ENCODE peak calls at places on chromosomes 16 and 17, in five cellular contexts. V is right cardiac atrium, P is MM.1S, U is left ventricle myocardium inferior, N is stomach. D is an unnamed sample.
A peak's percentile ranks its signal among the peaks of the same experiment; 100 is the strongest.

GRCh38 chr17:14067347-14067746 is 2.0 kb upstream of the COX10 start:
- DNase-seq in V (no peak), P (no peak), U (no peak), N (no peak), D (no peak)

GRCh38 chr16:866252-866651 is 65.7 kb upstream of the GNG13 start:
- DNase-seq in V (no peak), P (no peak), N (no peak), U (no peak), D (no peak)

GRCh38 chr17:66662496-66662895 is 172.4 kb upstream of the CACNG5 start:
- DNase-seq in N (no peak), V (no peak), U (no peak), P (no peak), D (no peak)

GRCh38 chr17:64599187-64599676 is 62.9 kb downstream of the SMURF2 start:
- DNase-seq in V (no peak), N (peak; percentile 32), P (no peak), U (no peak), D (no peak)

GRCh38 chr16:23148513-23149266 is 562 bp downstream of the USP31 start:
- DNase-seq in N (peak; percentile 76), V (peak; percentile 93), U (peak; percentile 83), P (peak; percentile 41), D (peak; percentile 75)

GRCh38 chr17:4900231-4901107 is 1.1 kb downstream of the C17orf107 start:
- DNase-seq in V (peak; percentile 77), P (no peak), N (peak; percentile 51), U (no peak), D (peak; percentile 66)

GRCh38 chr17:82848022-82848592 is 8.3 kb upstream of the ZNF750 start:
- DNase-seq in P (no peak), U (no peak), V (peak; percentile 58), N (peak; percentile 81), D (no peak)

GRCh38 chr17:29763273-29763672 is 140.6 kb upstream of the CORO6 start:
- DNase-seq in V (no peak), N (no peak), U (no peak), P (no peak), D (no peak)

GRCh38 chr16:4682616-4683254 is 10.6 kb upstream of the NUDT16L1 start:
- DNase-seq in P (no peak), N (peak; percentile 79), U (no peak), V (peak; percentile 79), D (no peak)

GRCh38 chr17:43846963-43847369 is at the start of gene CD300LG:
- DNase-seq in P (no peak), U (no peak), V (no peak), N (no peak), D (no peak)

GRCh38 chr17:65020284-65020683 is 36.3 kb downstream of the GNA13 start:
- DNase-seq in V (no peak), N (no peak), U (no peak), P (no peak), D (no peak)

GRCh38 chr16:88516666-88517065 is 53.5 kb upstream of the ZC3H18 start:
- DNase-seq in P (no peak), N (no peak), V (no peak), U (no peak), D (no peak)

GRCh38 chr17:70658324-70658723 is 489.0 kb downstream of the KCNJ2 start:
- DNase-seq in V (no peak), N (no peak), U (no peak), P (no peak), D (no peak)

GRCh38 chr17:12395733-12396354 is 269.8 kb upstream of the MYOCD start:
- DNase-seq in P (no peak), V (no peak), N (peak; percentile 34), U (no peak), D (no peak)

GRCh38 chr17:80388175-80388574 is 26.8 kb upstream of the ENDOV start:
- DNase-seq in V (no peak), U (no peak), P (no peak), N (no peak), D (no peak)

GRCh38 chr16:66416136-66416535 is 11.0 kb upstream of the BEAN1 start:
- DNase-seq in P (no peak), V (no peak), N (no peak), U (no peak), D (no peak)

GRCh38 chr17:60353773-60354172 is 38.2 kb downstream of the USP32 start:
- DNase-seq in V (no peak), N (no peak), P (no peak), U (no peak), D (no peak)

GRCh38 chr17:16363749-16364536 is 10.7 kb upstream of the CENPV start:
- DNase-seq in N (peak; percentile 84), V (peak; percentile 82), U (peak; percentile 73), P (peak; percentile 69), D (peak; percentile 45)

GRCh38 chr16:81155769-81156168 is 59.6 kb upstream of the GCSH start:
- DNase-seq in U (no peak), V (no peak), P (no peak), N (no peak), D (no peak)

GRCh38 chr17:42618442-42619150 is 9.1 kb downstream of the TUBG1 start:
- DNase-seq in N (peak; percentile 86), P (peak; percentile 97), U (peak; percentile 60), V (peak; percentile 74), D (peak; percentile 78)

GRCh38 chr17:51860934-51861561 is 297.5 kb downstream of the CA10 start:
- DNase-seq in U (no peak), P (peak; percentile 45), N (no peak), V (no peak), D (no peak)

GRCh38 chr17:50972579-50972978 is 106.4 kb upstream of the TOB1 start:
- DNase-seq in V (no peak), U (no peak), P (no peak), N (no peak), D (no peak)

GRCh38 chr17:62680541-62681052 is 53.1 kb downstream of the MRC2 start:
- DNase-seq in N (peak; percentile 52), V (peak; percentile 75), P (no peak), U (no peak), D (no peak)

GRCh38 chr17:7219812-7220592 is at the start of the genes ACADVL and DLG4:
- DNase-seq in U (peak; percentile 95), N (peak; percentile 91), V (peak; percentile 97), P (peak; percentile 79), D (peak; percentile 83)

GRCh38 chr17:81379523-81379942 is 15.7 kb upstream of the BAHCC1 start:
- DNase-seq in N (peak; percentile 90), V (no peak), P (no peak), U (no peak), D (no peak)

GRCh38 chr16:66204761-66205160 is 161.7 kb upstream of the CDH5 start:
- DNase-seq in N (no peak), V (no peak), U (no peak), P (no peak), D (no peak)

GRCh38 chr16:86075488-86075785 is 176.5 kb downstream of the IRF8 start:
- DNase-seq in N (no peak), V (peak; percentile 0), P (no peak), U (no peak), D (no peak)

DNA sequence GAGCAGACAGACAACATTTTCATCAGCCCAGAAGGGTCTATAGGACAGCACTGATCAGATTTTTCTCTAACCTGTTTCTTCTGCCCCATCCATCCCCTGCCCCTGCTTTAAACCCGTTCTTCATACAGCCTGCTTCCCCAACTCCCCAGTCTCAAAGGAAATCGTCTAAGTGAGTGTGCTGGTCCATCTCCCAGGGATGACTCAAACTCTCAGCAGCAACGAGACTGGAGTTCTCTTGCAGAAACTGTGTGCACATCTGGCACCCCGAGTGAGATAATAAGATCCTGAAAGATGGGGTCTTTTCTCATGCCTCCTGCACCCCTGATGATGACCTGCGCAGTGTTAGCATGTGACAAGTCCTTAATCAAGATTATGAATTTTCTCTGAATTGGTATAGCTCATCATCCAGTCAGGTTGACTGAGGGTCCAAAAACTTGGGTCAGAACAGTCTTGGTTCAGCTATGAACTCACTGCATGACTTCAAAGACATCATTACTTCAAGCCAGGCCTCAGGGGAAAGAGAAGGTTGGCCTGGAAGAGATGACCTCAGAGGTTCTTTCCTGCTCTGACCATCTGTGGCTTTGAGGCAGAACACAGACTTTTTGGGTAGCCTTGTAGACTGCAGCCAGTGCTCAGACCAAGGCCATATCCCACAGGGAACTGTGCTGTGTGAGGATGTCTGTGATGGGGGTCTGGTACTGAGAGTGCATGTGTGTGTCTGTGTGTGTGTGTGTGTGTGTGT is 117.9 kb downstream of the SPACA3 start:
- DNase-seq in P (no peak), N (no peak), V (no peak), U (no peak), D (no peak)
- H3K27me3 ChIP-seq in P (no peaks in the 10 kb centered on the region), N (peaks cover 28% of the 10 kb centered on the region), V (no peaks in the 10 kb centered on the region), U (peaks cover 86% of the 10 kb centered on the region), D (no peaks in the 10 kb centered on the region)

GRCh38 chr17:34153988-34154387 is 101.1 kb upstream of the CCL2 start:
- DNase-seq in U (no peak), P (no peak), N (no peak), V (no peak), D (no peak)
- H3K27me3 ChIP-seq in U (peaks cover 93% of the 10 kb centered on the region), P (no peaks in the 10 kb centered on the region), N (peaks cover 62% of the 10 kb centered on the region), V (no peaks in the 10 kb centered on the region), D (peaks cover 7% of the 10 kb centered on the region)

GRCh38 chr16:78372302-78372701 is 272.8 kb downstream of the WWOX start:
- DNase-seq in V (no peak), N (no peak), P (no peak), U (no peak), D (no peak)
- H3K27me3 ChIP-seq in V (no peaks in the 10 kb centered on the region), N (no peaks in the 10 kb centered on the region), P (no peaks in the 10 kb centered on the region), U (no peaks in the 10 kb centered on the region), D (no peaks in the 10 kb centered on the region)

GRCh38 chr17:48588074-48588415 is 2.0 kb downstream of the HOXB3 start:
- DNase-seq in U (no peak), V (no peak), N (no peak), P (no peak), D (no peak)
- H3K27me3 ChIP-seq in U (peaks cover 100% of the 10 kb centered on the region), V (no peaks in the 10 kb centered on the region), N (peaks cover 100% of the 10 kb centered on the region), P (peaks cover 16% of the 10 kb centered on the region), D (no peaks in the 10 kb centered on the region)

DNA sequence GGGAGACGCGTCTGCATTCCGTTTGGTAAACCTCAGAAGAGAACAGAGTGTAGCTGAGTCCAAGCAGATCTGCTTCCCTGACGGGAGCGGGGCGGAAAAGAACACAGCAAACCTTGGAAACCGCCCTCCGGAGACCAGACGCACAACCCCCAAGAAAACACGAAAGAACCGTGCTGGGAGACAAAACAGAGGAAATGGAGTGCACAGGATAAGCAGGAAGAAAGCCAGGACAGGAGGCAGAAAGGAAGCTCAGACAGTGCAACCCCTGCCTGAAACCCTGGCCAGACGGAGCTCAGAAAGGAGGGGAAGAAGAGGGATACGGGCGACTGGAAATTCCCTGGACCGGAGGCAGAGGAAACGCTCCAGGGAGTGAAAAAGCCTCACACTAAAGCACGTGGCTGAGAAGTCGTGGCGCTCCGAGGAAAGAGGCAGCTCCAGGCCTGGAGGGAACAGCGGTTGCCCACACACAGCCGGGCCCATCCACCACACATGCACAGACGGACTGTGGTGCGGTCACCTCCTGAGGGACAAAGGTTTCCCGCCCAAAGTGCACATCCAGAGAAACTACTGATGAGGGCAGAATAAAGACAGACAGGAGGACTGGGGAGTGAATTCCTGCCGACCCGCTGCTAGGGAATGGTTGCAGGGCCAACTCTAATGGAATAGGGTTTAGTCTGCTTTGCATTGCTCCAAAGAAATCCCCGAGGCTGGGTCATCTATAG is 10.2 kb downstream of the DPEP1 start:
- DNase-seq in P (no peak), U (no peak), N (no peak), V (no peak), D (no peak)
- H3K27me3 ChIP-seq in P (peaks cover 26% of the 10 kb centered on the region), U (peaks cover 67% of the 10 kb centered on the region), N (peaks cover 65% of the 10 kb centered on the region), V (no peaks in the 10 kb centered on the region), D (no peaks in the 10 kb centered on the region)

GRCh38 chr17:2054740-2055493 is at the start of gene HIC1:
- DNase-seq in U (peak; percentile 83), N (peak; percentile 79), P (peak; percentile 75), V (peak; percentile 93), D (peak; percentile 88)
- H3K27me3 ChIP-seq in U (peaks cover 87% of the 10 kb centered on the region), N (peaks cover 92% of the 10 kb centered on the region), P (peaks cover 35% of the 10 kb centered on the region), V (no peaks in the 10 kb centered on the region), D (no peaks in the 10 kb centered on the region)

GRCh38 chr17:76642994-76643393 is 563 bp downstream of the ST6GALNAC1 start:
- DNase-seq in P (no peak), V (no peak), U (no peak), N (no peak), D (no peak)
- H3K27me3 ChIP-seq in P (peaks cover 21% of the 10 kb centered on the region), V (no peaks in the 10 kb centered on the region), U (no peaks in the 10 kb centered on the region), N (no peaks in the 10 kb centered on the region), D (peaks cover 3% of the 10 kb centered on the region)

D was measured in GM06990.